ENCODE peak calls at places on chromosomes 11 and 22, in nine cellular contexts. N is stimulated activated CD4-positive, alpha-beta T cell treated with anti-CD3 and anti-CD28 coated beads, Interleukin-15, amount 100 ng/mL, for 24 hours; W is EH; D is Right ventricle myocardium superior; A is ELF-1; H is amniotic epithelial cell; Y is DMS153; Z is GM18507; C is NCI-H2081. F is an unnamed sample.

GRCh38 chr11:77559686-77560425 is 29.9 kb upstream of the AQP11 start:
- DNase-seq in N (no peak), W (peak; percentile 89), D (no peak), A (no peak), H (peak; percentile 96), Y (no peak), Z (no peak), C (no peak), F (no peak)

GRCh38 chr11:83008581-83008923 is 63.1 kb downstream of the RAB30 start:
- DNase-seq in N (no peak), W (peak; percentile 83), D (no peak), A (no peak), H (peak; percentile 34), Y (no peak), Z (no peak), C (no peak), F (no peak)

GRCh38 chr11:62108017-62108750 is 15.6 kb upstream of the INCENP start:
- DNase-seq in N (no peak), W (peak; percentile 74), D (no peak), A (peak; percentile 62), H (peak; percentile 66), Y (peak; percentile 33), Z (no peak), C (peak; percentile 72), F (peak; percentile 25)

GRCh38 chr11:64358907-64359711 is at the start of gene RPS6KA4:
- DNase-seq in N (peak; percentile 75), W (peak; percentile 79), D (peak; percentile 77), A (peak; percentile 79), H (peak; percentile 48), Y (no peak), Z (peak; percentile 83), C (peak; percentile 38), F (peak; percentile 46)

GRCh38 chr11:106288057-106288456 is 210.6 kb downstream of the AASDHPPT start:
- DNase-seq in N (no peak), W (no peak), D (no peak), A (no peak), H (no peak), Y (no peak), Z (no peak), C (no peak), F (no peak)

GRCh38 chr11:70075836-70076235 is 2.3 kb upstream of the ANO1 start:
- DNase-seq in N (no peak), W (no peak), D (no peak), A (no peak), H (no peak), Y (no peak), Z (no peak), C (no peak), F (no peak)

GRCh38 chr22:49204599-49205214 is 623.0 kb downstream of the BRD1 start:
- DNase-seq in N (no peak), W (no peak), D (no peak), A (no peak), H (no peak), Y (no peak), Z (no peak), C (no peak), F (no peak)

GRCh38 chr22:19717691-19718254 is 3.5 kb downstream of the SEPTIN5 start:
- DNase-seq in N (peak; percentile 83), W (peak; percentile 72), D (peak; percentile 90), A (peak; percentile 72), H (peak; percentile 27), Y (no peak), Z (peak; percentile 78), C (peak; percentile 57), F (peak; percentile 78)

GRCh38 chr11:65611758-65612603 is 2.0 kb downstream of the MAP3K11 start:
- DNase-seq in N (no peak), W (peak; percentile 57), D (no peak), A (no peak), H (no peak), Y (no peak), Z (no peak), C (no peak), F (no peak)

GRCh38 chr22:30186048-30186447 is 60.5 kb downstream of the LIF start:
- DNase-seq in N (no peak), W (no peak), D (no peak), A (no peak), H (no peak), Y (peak; percentile 63), Z (no peak), C (peak; percentile 28), F (no peak)

GRCh38 chr11:20016526-20016925 is 143.7 kb downstream of the DBX1 start:
- DNase-seq in N (no peak), W (no peak), D (no peak), A (no peak), H (no peak), Y (no peak), Z (no peak), C (no peak), F (no peak)

GRCh38 chr11:8213390-8213789 is 44.6 kb upstream of the RIC3 start:
- DNase-seq in N (no peak), W (no peak), D (no peak), A (no peak), H (no peak), Y (no peak), Z (no peak), C (no peak), F (no peak)

GRCh38 chr22:47162865-47163264 is 400.4 kb downstream of the TBC1D22A start:
- DNase-seq in N (no peak), W (no peak), D (peak; percentile 35), A (no peak), H (no peak), Y (no peak), Z (no peak), C (no peak), F (no peak)

GRCh38 chr11:120215634-120216033 is 4.8 kb downstream of the OAF start:
- DNase-seq in N (no peak), W (peak; percentile 79), D (peak; percentile 66), A (no peak), H (peak; percentile 40), Y (no peak), Z (no peak), C (no peak), F (no peak)

GRCh38 chr22:35218079-35218478 is 39.2 kb upstream of the HMGXB4 start:
- DNase-seq in N (no peak), W (peak; percentile 44), D (no peak), A (no peak), H (peak; percentile 19), Y (no peak), Z (no peak), C (no peak), F (no peak)

GRCh38 chr11:68303982-68304780 is 8.2 kb upstream of the LRP5 start:
- DNase-seq in N (no peak), W (no peak), D (no peak), A (no peak), H (no peak), Y (no peak), Z (no peak), C (no peak), F (no peak)

GRCh38 chr11:11672764-11673163 is 51.0 kb upstream of the GALNT18 start:
- DNase-seq in N (no peak), W (no peak), D (no peak), A (peak; percentile 6), H (no peak), Y (no peak), Z (no peak), C (no peak), F (no peak)